ENCODE peak calls at places on chromosomes 2 and 18, in four cellular contexts. Z is fibroblast of pulmonary artery, C is endodermal cell, X is AG04450. M is an unnamed sample.

GRCh38 chr2:228870993-228871392 is 400.1 kb downstream of the PID1 start:
- DNase-seq in Z (no peak), C (no peak), X (no peak), M (no peak)

GRCh38 chr2:17416891-17417391 is 101.3 kb downstream of the RAD51AP2 start:
- DNase-seq in Z (peak), C (no peak), X (peak), M (no peak)

GRCh38 chr2:25274868-25275574 is 66.7 kb downstream of the DNMT3A start:
- DNase-seq in Z (peak), C (no peak), X (no peak), M (no peak)

GRCh38 chr2:46297546-46298271 is 502 bp downstream of the EPAS1 start:
- DNase-seq in Z (peak), C (peak), X (no peak), M (no peak)

GRCh38 chr2:157361526-157361925 is 35.9 kb upstream of the ERMN start:
- DNase-seq in Z (no peak), C (no peak), X (no peak), M (no peak)

GRCh38 chr2:143778981-143779380 is 649.8 kb downstream of the ARHGAP15 start:
- DNase-seq in Z (no peak), C (peak), X (no peak), M (peak)

GRCh38 chr2:101806123-101806522 is 108.6 kb downstream of the MAP4K4 start:
- DNase-seq in Z (peak), C (peak), X (no peak), M (no peak)

GRCh38 chr2:157925071-157925470 is 48.9 kb upstream of the ACVR1 start:
- DNase-seq in Z (no peak), C (no peak), X (no peak), M (no peak)

GRCh38 chr2:69012310-69013122 is 463 bp upstream of the ANTXR1 start:
- DNase-seq in Z (peak), C (no peak), X (peak), M (no peak)

GRCh38 chr18:78624646-78625279 is 354.9 kb upstream of the SALL3 start:
- DNase-seq in Z (no peak), C (peak), X (no peak), M (no peak)

GRCh38 chr2:121234791-121235190 is 50.2 kb downstream of the TFCP2L1 start:
- DNase-seq in Z (no peak), C (no peak), X (no peak), M (no peak)

DNA sequence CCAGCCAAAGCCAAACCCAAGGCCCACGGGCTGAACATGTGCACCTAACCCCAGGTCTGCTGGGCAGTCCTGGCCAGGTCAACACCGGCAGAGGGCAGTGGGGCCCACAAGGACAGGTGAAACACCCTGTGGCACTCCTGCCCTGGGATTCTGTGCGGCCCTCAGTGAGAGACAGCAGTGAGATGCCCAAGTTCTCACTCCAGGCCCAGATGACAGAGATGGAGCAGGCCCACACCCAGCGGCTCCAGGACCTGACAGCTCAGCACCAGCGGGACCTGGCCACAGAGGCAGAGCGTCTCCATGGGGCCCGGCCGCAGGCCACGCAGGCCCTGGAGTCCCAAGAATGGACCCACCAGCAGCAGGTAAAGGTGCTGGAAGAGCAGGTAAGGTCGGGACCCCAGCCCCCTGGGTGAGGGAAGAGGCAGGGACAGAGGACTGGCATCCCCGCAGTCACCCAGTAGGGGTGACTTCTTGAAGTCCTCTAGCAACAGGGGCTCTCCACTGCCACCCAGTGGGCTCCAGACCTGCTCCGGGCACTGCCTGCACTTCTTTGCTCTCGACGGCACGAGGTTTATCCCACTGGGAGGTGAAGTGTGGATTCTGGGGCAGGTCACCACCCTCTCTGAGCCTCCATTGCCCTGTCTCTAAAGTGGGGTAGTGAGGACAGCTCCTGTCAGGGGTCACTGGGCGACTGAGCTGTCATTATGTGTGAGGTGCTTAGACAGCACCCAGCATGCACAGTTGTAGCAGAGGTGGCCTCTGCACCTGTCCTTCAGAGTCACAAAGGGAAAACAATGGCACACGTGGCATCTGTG is 8.8 kb upstream of the SNED1 start:
- DNase-seq in Z (peak), C (peak), X (no peak), M (no peak)
- TF ChIP-seq CTCF in Z (peak), C (peak), X (peak), M (peak)

DNA sequence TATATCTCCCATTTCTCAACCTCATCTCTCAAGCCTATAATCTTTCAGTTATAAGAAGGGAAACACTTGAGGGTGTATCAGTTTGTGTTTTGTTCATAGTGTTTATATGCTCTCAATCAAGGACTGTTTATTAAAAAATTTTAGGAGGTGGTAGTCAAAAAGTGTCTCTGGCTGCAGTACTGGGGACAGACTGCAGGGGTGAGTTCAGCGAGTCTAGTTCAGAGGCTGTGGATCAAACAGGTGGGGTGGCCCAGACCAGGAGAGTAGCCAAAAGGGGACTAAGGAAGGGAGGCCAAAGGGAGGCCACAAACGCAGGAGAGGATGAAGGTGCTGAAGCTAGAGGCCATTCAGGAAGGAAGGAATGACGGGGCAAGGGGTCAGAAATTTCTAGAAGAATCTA is 136.3 kb downstream of the MSH2 start:
- DNase-seq in Z (no peak), C (no peak), X (no peak), M (no peak)
- TF ChIP-seq CTCF in Z (peak), C (peak), X (peak), M (peak)

DNA sequence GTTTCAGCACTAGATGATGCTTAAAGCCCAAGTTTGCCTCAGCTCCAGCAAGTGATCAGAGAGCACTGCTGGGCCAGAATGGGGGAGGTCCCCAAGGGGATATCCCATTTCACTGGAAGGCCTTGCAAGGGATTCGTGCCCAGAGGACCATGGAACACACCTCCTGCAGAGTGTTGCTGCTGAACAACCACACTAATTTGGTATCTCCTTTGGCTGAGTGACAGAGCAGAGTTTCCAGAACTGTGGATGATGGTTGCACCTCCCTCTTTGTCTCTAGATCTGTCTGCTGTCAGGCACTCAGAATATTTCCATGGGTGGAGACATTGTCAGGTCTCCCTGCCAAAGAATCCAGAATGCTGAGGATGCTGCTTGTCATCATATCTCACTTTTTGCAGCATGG is 484.8 kb upstream of the NETO1 start:
- DNase-seq in Z (peak), C (no peak), X (no peak), M (no peak)
- TF ChIP-seq CTCF in Z (no peak), C (no peak), X (no peak), M (no peak)

DNA sequence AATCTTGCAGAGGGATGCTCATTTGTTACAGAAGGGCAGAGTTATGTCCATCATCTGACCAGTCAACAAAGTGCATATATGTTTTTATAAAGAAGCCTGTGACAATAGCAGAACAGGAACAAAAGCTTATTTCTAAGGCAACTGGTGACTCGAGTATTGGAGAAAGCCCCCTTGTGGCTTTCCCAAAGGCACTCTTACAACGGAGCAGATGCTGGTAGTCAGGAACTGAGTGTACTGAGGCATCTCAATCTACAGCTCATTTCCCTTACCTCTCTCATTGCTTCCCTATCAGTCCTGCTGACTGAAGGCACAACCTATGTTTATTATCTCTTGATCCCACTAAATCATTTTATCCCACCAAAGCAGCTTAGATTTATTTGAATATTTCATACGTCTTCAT is 557.1 kb upstream of the CHAC2 start:
- DNase-seq in Z (no peak), C (no peak), X (no peak), M (no peak)
- TF ChIP-seq CTCF in Z (no peak), C (peak), X (peak), M (peak)

DNA sequence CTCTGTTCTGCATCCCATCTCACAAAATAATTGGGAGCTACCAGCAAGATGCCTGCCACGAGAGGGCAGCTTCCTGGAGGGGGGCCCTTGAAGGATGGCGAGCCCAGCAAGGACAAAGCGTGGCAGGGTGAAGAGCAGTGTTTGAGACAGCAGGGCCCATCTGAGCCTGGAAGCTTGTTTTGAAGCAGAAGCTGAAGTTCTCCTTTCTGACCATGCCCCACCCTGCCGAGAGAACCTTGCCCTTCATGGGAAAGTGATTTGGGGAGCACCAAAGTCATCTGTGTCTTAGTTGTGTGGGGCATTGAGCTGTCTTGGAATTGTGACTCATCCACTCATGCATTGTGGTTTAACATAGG is 216.3 kb downstream of the BCL11A start:
- DNase-seq in Z (no peak), C (peak), X (no peak), M (no peak)
- TF ChIP-seq CTCF in Z (no peak), C (peak), X (peak), M (no peak)

DNA sequence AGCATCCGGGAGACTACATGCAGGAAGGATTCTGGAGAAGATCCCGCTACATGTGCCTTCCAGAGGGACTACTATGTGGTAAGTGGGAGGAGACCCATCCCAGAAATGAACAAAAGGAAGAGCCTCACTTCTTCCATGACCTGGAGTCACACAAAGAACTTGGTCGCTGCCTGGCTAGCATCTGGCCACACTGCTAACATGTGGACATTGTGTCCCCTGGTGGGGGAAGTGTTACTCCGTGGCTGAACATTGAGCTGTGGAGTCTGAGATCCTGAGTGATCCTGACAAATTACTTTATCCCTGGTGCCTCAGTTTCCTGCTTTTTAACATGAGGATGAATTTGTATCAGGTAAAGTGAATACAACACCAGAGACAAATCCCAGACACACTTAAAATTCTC is 8.4 kb downstream of the SPP2 start:
- DNase-seq in Z (no peak), C (no peak), X (no peak), M (no peak)
- TF ChIP-seq CTCF in Z (no peak), C (no peak), X (no peak), M (no peak)

DNA sequence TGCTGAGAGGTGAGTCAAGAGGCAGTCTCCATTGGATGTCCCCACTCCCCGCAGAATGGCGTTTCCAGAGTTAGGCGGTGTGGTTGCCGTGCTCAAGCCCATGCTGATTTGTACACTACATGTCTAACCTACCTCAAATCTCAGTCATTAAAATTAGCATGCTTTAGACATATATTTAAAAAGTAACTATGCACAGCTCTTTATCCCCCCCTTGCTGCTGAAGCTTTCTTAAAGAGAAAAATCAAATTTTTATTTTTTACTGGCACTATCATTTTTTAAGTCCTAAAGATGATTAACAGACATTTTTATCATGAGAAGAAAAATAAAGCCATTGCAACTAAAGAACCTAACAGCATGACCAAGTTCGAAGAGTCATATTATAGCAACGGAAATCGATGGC is 42.9 kb downstream of the BOLA3 start:
- DNase-seq in Z (peak), C (no peak), X (no peak), M (no peak)
- TF ChIP-seq CTCF in Z (peak), C (no peak), X (peak), M (peak)